ENCODE peak calls at places on chromosomes 2 and 18, in four cellular contexts. U is MM.1S, M is AG04450, G is stomach. Z is an unnamed sample.

GRCh38 chr2:205556357-205556756 is 125.9 kb upstream of the NRP2 start:
- DNase-seq in M (no peak), G (no peak), U (no peak), Z (no peak)

GRCh38 chr2:99403524-99403923 is 66.3 kb downstream of the EIF5B start:
- DNase-seq in U (no peak), G (no peak), M (no peak), Z (no peak)

GRCh38 chr18:36903215-36903928 is 74.4 kb downstream of the KIAA1328 start:
- DNase-seq in M (no peak), U (no peak), G (no peak), Z (no peak)

GRCh38 chr2:226405465-226405864 is 394.2 kb downstream of the IRS1 start:
- DNase-seq in G (no peak), U (no peak), M (no peak), Z (no peak)

GRCh38 chr2:53820711-53821110 is 33.9 kb downstream of the ERLEC1 start:
- DNase-seq in U (no peak), M (no peak), G (no peak), Z (no peak)

GRCh38 chr2:212974692-212975091 is 176.7 kb downstream of the IKZF2 start:
- DNase-seq in M (peak), G (no peak), U (no peak), Z (no peak)

GRCh38 chr18:8040021-8040420 is 472.9 kb downstream of the PTPRM start:
- DNase-seq in M (no peak), G (no peak), U (no peak), Z (no peak)

GRCh38 chr18:67875057-67875456 is 358.5 kb upstream of the DSEL start:
- DNase-seq in U (no peak), M (no peak), G (no peak), Z (no peak)

GRCh38 chr18:72419914-72420313 is 124.2 kb downstream of the CBLN2 start:
- DNase-seq in M (no peak), G (no peak), U (no peak), Z (no peak)

GRCh38 chr2:159921752-159922404 is 123.9 kb upstream of the CD302 start:
- DNase-seq in M (no peak), G (peak), U (peak), Z (peak)

GRCh38 chr18:58618822-58619553 is 9.9 kb downstream of the ALPK2 start:
- DNase-seq in M (no peak), G (no peak), U (no peak), Z (no peak)

GRCh38 chr2:121839584-121839983 is 84.1 kb downstream of the TSN start:
- DNase-seq in M (no peak), U (no peak), G (no peak), Z (no peak)

GRCh38 chr2:8298783-8299182 is 383.1 kb upstream of the ID2 start:
- DNase-seq in G (no peak), U (no peak), M (no peak), Z (no peak)

GRCh38 chr2:232926448-232927040 is 56.5 kb downstream of the SNORC start:
- DNase-seq in M (no peak), G (no peak), U (no peak), Z (no peak)

GRCh38 chr2:103459302-103459701 is 697.5 kb downstream of the TMEM182 start:
- DNase-seq in G (no peak), M (no peak), U (no peak), Z (no peak)

GRCh38 chr2:855177-855576 is 95.5 kb upstream of the SNTG2 start:
- DNase-seq in U (no peak), G (no peak), M (no peak), Z (no peak)

GRCh38 chr2:228479014-228479413 is 297.5 kb upstream of the SPHKAP start:
- DNase-seq in G (no peak), M (no peak), U (no peak), Z (no peak)

GRCh38 chr2:322326-322725 is 34.4 kb upstream of the ALKAL2 start:
- DNase-seq in U (no peak), M (no peak), G (no peak), Z (no peak)

GRCh38 chr18:49510393-49511115 is 23.5 kb upstream of the C18orf32 start:
- DNase-seq in U (peak), M (no peak), G (peak), Z (no peak)

GRCh38 chr18:61535401-61535800 is 202.2 kb downstream of the CDH20 start:
- DNase-seq in G (no peak), M (no peak), U (no peak), Z (no peak)

GRCh38 chr2:40213071-40213470 is 238.8 kb downstream of the SLC8A1 start:
- DNase-seq in M (no peak), G (no peak), U (no peak), Z (no peak)

GRCh38 chr2:31270136-31270535 is 36.2 kb downstream of the EHD3 start:
- DNase-seq in M (no peak), U (no peak), G (no peak), Z (no peak)

GRCh38 chr2:217147751-217148318 is 288.0 kb upstream of the TNP1 start:
- DNase-seq in U (no peak), M (no peak), G (no peak), Z (no peak)

GRCh38 chr2:142463047-142463446 is 332.2 kb upstream of the LRP1B start:
- DNase-seq in M (no peak), G (no peak), U (no peak), Z (no peak)

GRCh38 chr2:41939410-41939775 is 108.4 kb upstream of the PKDCC start:
- DNase-seq in M (no peak), U (no peak), G (no peak), Z (no peak)

GRCh38 chr2:27380626-27381556 is at the start of gene ZNF513:
- DNase-seq in G (peak), U (peak), M (peak), Z (peak)

GRCh38 chr2:219736196-219736595 is 108.8 kb downstream of the SLC4A3 start:
- DNase-seq in G (no peak), U (peak), M (peak), Z (no peak)

GRCh38 chr18:11689031-11689971 is at the start of gene GNAL:
- DNase-seq in U (peak), M (peak), G (peak), Z (peak)

GRCh38 chr2:109348645-109349554 is 219.9 kb downstream of the SH3RF3 start:
- DNase-seq in U (peak), G (no peak), M (no peak), Z (no peak)

GRCh38 chr2:71256421-71256820 is 29.5 kb upstream of the PAIP2B start:
- DNase-seq in U (no peak), M (no peak), G (no peak), Z (no peak)

GRCh38 chr2:66432801-66433694 is 1.9 kb upstream of the MEIS1 start:
- DNase-seq in M (peak), G (peak), U (peak), Z (peak)

GRCh38 chr18:65938592-65939372 is 188.0 kb downstream of the CDH7 start:
- DNase-seq in U (peak), M (no peak), G (no peak), Z (no peak)

GRCh38 chr2:106561356-106561755 is 74.2 kb downstream of the CD8B2 start:
- DNase-seq in M (no peak), U (no peak), G (peak), Z (no peak)

GRCh38 chr2:232901711-232902578 is 31.9 kb downstream of the SNORC start:
- DNase-seq in U (no peak), G (peak), M (peak), Z (no peak)

GRCh38 chr18:47830772-47831171 is 99.7 kb downstream of the SMAD2 start:
- DNase-seq in U (no peak), G (no peak), M (no peak), Z (no peak)

GRCh38 chr2:183035298-183035953 is 2.8 kb downstream of the NCKAP1 start:
- DNase-seq in G (no peak), M (peak), U (no peak), Z (no peak)

GRCh38 chr18:27695509-27695908 is 481.4 kb downstream of the CDH2 start:
- DNase-seq in M (no peak), G (no peak), U (no peak), Z (no peak)

GRCh38 chr2:169363027-169363569 is 764 bp upstream of the LRP2 start:
- DNase-seq in U (no peak), M (no peak), G (no peak), Z (no peak)
- H3K4me3 ChIP-seq in U (peak), M (peak), G (peak), Z (peak)

GRCh38 chr2:189146553-189146952 is 33.0 kb downstream of the COL5A2 start:
- DNase-seq in M (no peak), U (no peak), G (no peak), Z (no peak)
- H3K27ac ChIP-seq in M (no peak), U (no peak), G (no peak), Z (no peak)

GRCh38 chr18:57427429-57428181 is 7.6 kb upstream of the ONECUT2 start:
- DNase-seq in M (no peak), G (no peak), U (no peak), Z (no peak)
- H3K4me3 ChIP-seq in M (no peak), G (peak), U (no peak), Z (peak)

GRCh38 chr2:64331430-64331700 is 122.6 kb upstream of the LGALSL start:
- DNase-seq in U (no peak), G (no peak), M (no peak), Z (no peak)
- H3K27ac ChIP-seq in U (no peak), G (no peak), M (no peak), Z (peak)

DNA sequence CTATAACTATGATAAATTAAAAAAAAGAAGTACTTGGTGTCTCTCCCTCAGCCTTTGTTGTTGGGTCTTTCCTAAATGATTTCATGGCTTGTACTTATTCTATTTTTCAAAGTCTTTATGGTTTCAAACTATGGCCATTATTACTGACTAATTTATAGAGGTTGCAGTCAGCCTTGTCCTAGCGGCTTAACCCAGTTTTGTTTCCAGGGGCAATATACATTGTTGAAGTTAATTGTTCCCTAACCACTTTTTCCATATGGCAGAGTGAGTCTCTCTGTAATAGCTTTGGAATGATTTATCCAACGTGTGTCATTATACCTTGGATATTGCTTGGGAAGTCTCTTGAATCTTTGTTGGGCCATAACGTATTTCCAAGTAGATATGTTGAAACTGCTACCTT is 408.8 kb downstream of the HRH4 start:
- DNase-seq in G (no peak), M (no peak), U (no peak), Z (no peak)
- H3K4me3 ChIP-seq in G (no peak), M (no peak), U (no peak), Z (no peak)

GRCh38 chr2:215755651-215756350 is 257.6 kb downstream of the MREG start:
- DNase-seq in U (no peak), M (no peak), G (no peak), Z (no peak)

GRCh38 chr2:215753808-215754207 is 259.5 kb downstream of the MREG start:
- DNase-seq in U (no peak), M (no peak), G (no peak), Z (no peak)

GRCh38 chr2:215754546-215754945 is 258.8 kb downstream of the MREG start:
- DNase-seq in U (no peak), M (no peak), G (no peak), Z (no peak)

GRCh38 chr2:215758691-215759090 is 254.7 kb downstream of the MREG start:
- DNase-seq in M (no peak), G (no peak), U (no peak), Z (no peak)

DNA sequence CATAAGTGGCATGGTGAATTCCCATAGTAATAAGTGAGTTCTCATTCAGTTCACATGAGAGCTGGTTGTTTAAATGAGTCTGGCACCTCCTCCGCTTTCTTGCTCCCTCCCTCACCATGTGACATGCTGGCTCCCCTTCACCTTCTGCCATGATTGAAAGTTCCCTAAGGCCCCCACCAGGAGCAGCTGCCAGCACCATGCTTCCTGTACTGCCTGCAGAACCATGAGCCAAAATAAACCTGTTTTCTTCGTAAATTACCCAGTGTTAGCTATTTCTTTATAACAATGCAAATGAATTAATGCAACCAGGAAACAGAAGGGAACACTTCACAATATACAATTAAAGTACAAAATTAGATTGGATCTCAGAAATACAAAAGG is 257.0 kb downstream of the MREG start:
- DNase-seq in M (no peak), G (no peak), U (no peak), Z (no peak)
- H3K27ac ChIP-seq in M (no peak), G (no peak), U (no peak), Z (no peak)

GRCh38 chr18:10420561-10421352 is 33.7 kb upstream of the APCDD1 start:
- DNase-seq in U (no peak), G (no peak), M (no peak), Z (no peak)

GRCh38 chr18:10419420-10420103 is 34.9 kb upstream of the APCDD1 start:
- DNase-seq in M (no peak), U (no peak), G (no peak), Z (no peak)

GRCh38 chr18:10422731-10423130 is 31.7 kb upstream of the APCDD1 start:
- DNase-seq in U (no peak), G (no peak), M (no peak), Z (no peak)

GRCh38 chr18:10421859-10422258 is 32.6 kb upstream of the APCDD1 start:
- DNase-seq in G (no peak), M (no peak), U (no peak), Z (no peak)

GRCh38 chr18:10424576-10425314 is 29.7 kb upstream of the APCDD1 start:
- DNase-seq in G (no peak), M (no peak), U (no peak), Z (no peak)
- H3K4me3 ChIP-seq in G (no peak), M (no peak), U (no peak), Z (no peak)